ENCODE peak calls at places on chromosomes 5 and 9, in six cellular contexts. One of them, this sample, is unnamed.

GRCh38 chr5:140996055-140996454 is 29.8 kb downstream of the PCDHAC2 start:
- DNase-seq in A549: no peak
- DNase-seq in GM12878: no peak
- DNase-seq in endothelial cell of umbilical vein: no peak
- DNase-seq in HepG2: no peak
- DNase-seq in K562: no peak
- DNase-seq in this sample: no peak

GRCh38 chr9:87970602-87971001 is 3.7 kb downstream of the CDK20 start:
- DNase-seq in A549: no peak
- DNase-seq in GM12878: no peak
- DNase-seq in endothelial cell of umbilical vein: no peak
- DNase-seq in HepG2: no peak
- DNase-seq in K562: no peak
- DNase-seq in this sample: no peak

GRCh38 chr9:8365466-8366160 is 566.0 kb upstream of the DMAC1 start:
- DNase-seq in A549: no peak
- DNase-seq in GM12878: no peak
- DNase-seq in endothelial cell of umbilical vein: no peak
- DNase-seq in HepG2: no peak
- DNase-seq in K562: no peak
- DNase-seq in this sample: no peak

GRCh38 chr9:691825-692363 is 149.6 kb upstream of the DMRT1 start:
- DNase-seq in A549: no peak
- DNase-seq in GM12878: no peak
- DNase-seq in endothelial cell of umbilical vein: no peak
- DNase-seq in HepG2: no peak
- DNase-seq in K562: no peak
- DNase-seq in this sample: no peak

GRCh38 chr5:95080456-95080855 is 204.4 kb downstream of the MCTP1 start:
- DNase-seq in A549: no peak
- DNase-seq in GM12878: no peak
- DNase-seq in endothelial cell of umbilical vein: peak
- DNase-seq in HepG2: no peak
- DNase-seq in K562: no peak
- DNase-seq in this sample: no peak

GRCh38 chr9:76269789-76270188 is 124.4 kb downstream of the RFK start:
- DNase-seq in A549: no peak
- DNase-seq in GM12878: no peak
- DNase-seq in endothelial cell of umbilical vein: peak
- DNase-seq in HepG2: no peak
- DNase-seq in K562: no peak
- DNase-seq in this sample: no peak

GRCh38 chr9:95666096-95666784 is 149.5 kb upstream of the PTCH1 start:
- DNase-seq in A549: no peak
- DNase-seq in GM12878: no peak
- DNase-seq in endothelial cell of umbilical vein: no peak
- DNase-seq in HepG2: no peak
- DNase-seq in K562: no peak
- DNase-seq in this sample: no peak

GRCh38 chr5:107401470-107402085 is 269.2 kb downstream of the EFNA5 start:
- DNase-seq in A549: no peak
- DNase-seq in GM12878: no peak
- DNase-seq in endothelial cell of umbilical vein: no peak
- DNase-seq in HepG2: no peak
- DNase-seq in K562: no peak
- DNase-seq in this sample: no peak

GRCh38 chr5:168947212-168947868 is 353.6 kb downstream of the SLIT3 start:
- DNase-seq in A549: peak
- DNase-seq in GM12878: no peak
- DNase-seq in endothelial cell of umbilical vein: peak
- DNase-seq in HepG2: peak
- DNase-seq in K562: peak
- DNase-seq in this sample: peak

GRCh38 chr9:120464176-120464575 is 115.8 kb downstream of the CDK5RAP2 start:
- DNase-seq in A549: no peak
- DNase-seq in GM12878: no peak
- DNase-seq in endothelial cell of umbilical vein: no peak
- DNase-seq in HepG2: no peak
- DNase-seq in K562: no peak
- DNase-seq in this sample: no peak

GRCh38 chr9:83041771-83042170 is 21.2 kb downstream of the RASEF start:
- DNase-seq in A549: no peak
- DNase-seq in GM12878: no peak
- DNase-seq in endothelial cell of umbilical vein: no peak
- DNase-seq in HepG2: no peak
- DNase-seq in K562: no peak
- DNase-seq in this sample: no peak

GRCh38 chr9:135520916-135521607 is at the start of gene LCN1:
- DNase-seq in A549: no peak
- DNase-seq in GM12878: no peak
- DNase-seq in endothelial cell of umbilical vein: no peak
- DNase-seq in HepG2: no peak
- DNase-seq in K562: no peak
- DNase-seq in this sample: no peak

GRCh38 chr5:120463991-120464626 is at the start of gene PRR16:
- DNase-seq in A549: peak
- DNase-seq in GM12878: no peak
- DNase-seq in endothelial cell of umbilical vein: peak
- DNase-seq in HepG2: no peak
- DNase-seq in K562: peak
- DNase-seq in this sample: peak

GRCh38 chr5:180785151-180785781 is 17.3 kb downstream of the MGAT1 start:
- DNase-seq in A549: no peak
- DNase-seq in GM12878: no peak
- DNase-seq in endothelial cell of umbilical vein: peak
- DNase-seq in HepG2: peak
- DNase-seq in K562: no peak
- DNase-seq in this sample: no peak

GRCh38 chr5:160959804-160960203 is 107.8 kb upstream of the ATP10B start:
- DNase-seq in A549: no peak
- DNase-seq in GM12878: peak
- DNase-seq in endothelial cell of umbilical vein: no peak
- DNase-seq in HepG2: no peak
- DNase-seq in K562: no peak
- DNase-seq in this sample: no peak

GRCh38 chr5:126373621-126374416 is 49.4 kb upstream of the GRAMD2B start:
- DNase-seq in A549: no peak
- DNase-seq in GM12878: no peak
- DNase-seq in endothelial cell of umbilical vein: no peak
- DNase-seq in HepG2: no peak
- DNase-seq in K562: no peak
- DNase-seq in this sample: no peak

GRCh38 chr5:1955586-1955985 is 72.9 kb upstream of the IRX4 start:
- DNase-seq in A549: no peak
- DNase-seq in GM12878: no peak
- DNase-seq in endothelial cell of umbilical vein: no peak
- DNase-seq in HepG2: no peak
- DNase-seq in K562: no peak
- DNase-seq in this sample: no peak

GRCh38 chr5:172524573-172525021 is 70.3 kb upstream of the SH3PXD2B start:
- DNase-seq in A549: no peak
- DNase-seq in GM12878: no peak
- DNase-seq in endothelial cell of umbilical vein: no peak
- DNase-seq in HepG2: no peak
- DNase-seq in K562: no peak
- DNase-seq in this sample: no peak

GRCh38 chr5:2134543-2135299 is 252.0 kb upstream of the IRX4 start:
- DNase-seq in A549: no peak
- DNase-seq in GM12878: no peak
- DNase-seq in endothelial cell of umbilical vein: no peak
- DNase-seq in HepG2: peak
- DNase-seq in K562: no peak
- DNase-seq in this sample: no peak

GRCh38 chr5:53071738-53072137 is 37.8 kb downstream of the MOCS2 start:
- DNase-seq in A549: no peak
- DNase-seq in GM12878: no peak
- DNase-seq in endothelial cell of umbilical vein: no peak
- DNase-seq in HepG2: no peak
- DNase-seq in K562: no peak
- DNase-seq in this sample: no peak
- TF ChIP-seq MYC in A549: no peak
- TF ChIP-seq MYC in GM12878: no peak
- TF ChIP-seq MYC in endothelial cell of umbilical vein: no peak
- TF ChIP-seq MYC in HepG2: no peak
- TF ChIP-seq MYC in K562: no peak
- TF ChIP-seq MYC in this sample: no peak

DNA sequence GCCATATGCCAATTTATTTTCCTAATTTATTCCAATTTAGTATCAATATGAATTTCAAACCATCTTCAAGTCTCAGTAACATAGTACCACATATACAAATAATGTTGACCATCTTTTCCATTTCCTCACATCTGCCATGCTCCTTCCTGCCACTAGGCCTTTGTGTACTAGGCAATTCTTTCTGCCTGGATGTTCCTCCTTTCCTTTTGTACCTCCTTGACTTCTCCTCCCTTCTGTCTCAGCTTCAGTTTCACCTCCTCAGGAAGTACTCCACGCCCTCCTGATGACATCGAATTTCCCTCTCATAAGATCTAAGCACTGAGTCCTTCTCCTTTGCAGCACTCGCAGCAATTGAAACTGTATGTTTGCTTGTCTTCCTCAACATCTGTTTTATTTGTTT is 53.9 kb downstream of the MEF2C start:
- DNase-seq in A549: no peak
- DNase-seq in GM12878: no peak
- DNase-seq in endothelial cell of umbilical vein: peak
- DNase-seq in HepG2: no peak
- DNase-seq in K562: peak
- DNase-seq in this sample: peak
- TF ChIP-seq MAX in A549: no peak
- TF ChIP-seq MAX in GM12878: no peak
- TF ChIP-seq MAX in endothelial cell of umbilical vein: no peak
- TF ChIP-seq MAX in HepG2: no peak
- TF ChIP-seq MAX in K562: no peak
- TF ChIP-seq MAX in this sample: no peak

DNA sequence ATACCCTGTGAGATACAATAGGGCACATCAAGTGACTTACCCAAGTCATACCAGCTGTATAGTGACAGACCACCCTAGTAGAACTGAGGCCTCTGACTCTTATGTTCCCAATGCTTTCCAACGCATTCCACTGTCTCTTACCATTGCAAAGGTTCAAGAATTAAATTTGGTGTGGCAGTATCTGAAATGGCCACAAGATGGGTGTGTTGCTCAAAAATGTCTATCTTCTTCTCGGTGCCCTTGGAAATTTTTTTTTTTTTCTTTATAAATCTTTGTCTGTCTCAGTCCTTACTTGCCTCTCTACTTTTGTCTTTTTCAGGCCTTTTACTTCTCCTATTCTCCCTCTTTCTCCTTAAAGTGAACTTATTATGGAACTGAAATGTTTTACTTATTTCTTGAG is 48.4 kb downstream of the GPR21 start:
- DNase-seq in A549: peak
- DNase-seq in GM12878: peak
- DNase-seq in endothelial cell of umbilical vein: peak
- DNase-seq in HepG2: peak
- DNase-seq in K562: peak
- DNase-seq in this sample: peak
- TF ChIP-seq MYC in A549: no peak
- TF ChIP-seq MYC in GM12878: no peak
- TF ChIP-seq MYC in endothelial cell of umbilical vein: no peak
- TF ChIP-seq MYC in HepG2: no peak
- TF ChIP-seq MYC in K562: no peak
- TF ChIP-seq MYC in this sample: no peak

GRCh38 chr5:154677921-154678320 is 77.3 kb upstream of the LARP1 start:
- DNase-seq in A549: no peak
- DNase-seq in GM12878: no peak
- DNase-seq in endothelial cell of umbilical vein: no peak
- DNase-seq in HepG2: no peak
- DNase-seq in K562: peak
- DNase-seq in this sample: peak
- TF ChIP-seq MAX in A549: no peak
- TF ChIP-seq MAX in GM12878: no peak
- TF ChIP-seq MAX in endothelial cell of umbilical vein: no peak
- TF ChIP-seq MAX in HepG2: no peak
- TF ChIP-seq MAX in K562: no peak
- TF ChIP-seq MAX in this sample: no peak

GRCh38 chr5:10353241-10354047 is at the start of gene MARCHF6:
- DNase-seq in A549: peak
- DNase-seq in GM12878: peak
- DNase-seq in endothelial cell of umbilical vein: peak
- DNase-seq in HepG2: peak
- DNase-seq in K562: peak
- DNase-seq in this sample: peak

GRCh38 chr5:10351882-10352395 is 1.6 kb upstream of the MARCHF6 start:
- DNase-seq in A549: no peak
- DNase-seq in GM12878: no peak
- DNase-seq in endothelial cell of umbilical vein: no peak
- DNase-seq in HepG2: no peak
- DNase-seq in K562: no peak
- DNase-seq in this sample: no peak

GRCh38 chr5:10352404-10353240 is 873 bp upstream of the MARCHF6 start:
- DNase-seq in A549: no peak
- DNase-seq in GM12878: peak
- DNase-seq in endothelial cell of umbilical vein: no peak
- DNase-seq in HepG2: peak
- DNase-seq in K562: peak
- DNase-seq in this sample: peak

GRCh38 chr5:10354048-10354872 is 765 bp downstream of the MARCHF6 start:
- DNase-seq in A549: peak
- DNase-seq in GM12878: no peak
- DNase-seq in endothelial cell of umbilical vein: peak
- DNase-seq in HepG2: peak
- DNase-seq in K562: peak
- DNase-seq in this sample: peak

GRCh38 chr5:10351199-10351881 is 2.2 kb upstream of the MARCHF6 start:
- DNase-seq in A549: no peak
- DNase-seq in GM12878: no peak
- DNase-seq in endothelial cell of umbilical vein: peak
- DNase-seq in HepG2: peak
- DNase-seq in K562: peak
- DNase-seq in this sample: peak
- TF ChIP-seq MYC in A549: no peak
- TF ChIP-seq MYC in GM12878: no peak
- TF ChIP-seq MYC in endothelial cell of umbilical vein: no peak
- TF ChIP-seq MYC in HepG2: no peak
- TF ChIP-seq MYC in K562: no peak
- TF ChIP-seq MYC in this sample: no peak

GRCh38 chr9:92312887-92313623 is 12.1 kb downstream of the NOL8 start:
- DNase-seq in A549: no peak
- DNase-seq in GM12878: no peak
- DNase-seq in endothelial cell of umbilical vein: peak
- DNase-seq in HepG2: no peak
- DNase-seq in K562: no peak
- DNase-seq in this sample: no peak
- TF ChIP-seq MAX in A549: no peak
- TF ChIP-seq MAX in GM12878: no peak
- TF ChIP-seq MAX in endothelial cell of umbilical vein: no peak
- TF ChIP-seq MAX in HepG2: no peak
- TF ChIP-seq MAX in K562: no peak
- TF ChIP-seq MAX in this sample: no peak

GRCh38 chr5:607541-608285 is 4.4 kb upstream of the CEP72 start:
- DNase-seq in A549: no peak
- DNase-seq in GM12878: peak
- DNase-seq in endothelial cell of umbilical vein: no peak
- DNase-seq in HepG2: no peak
- DNase-seq in K562: no peak
- DNase-seq in this sample: peak
- TF ChIP-seq MYC in A549: no peak
- TF ChIP-seq MYC in GM12878: peak
- TF ChIP-seq MYC in endothelial cell of umbilical vein: no peak
- TF ChIP-seq MYC in HepG2: no peak
- TF ChIP-seq MYC in K562: no peak
- TF ChIP-seq MYC in this sample: no peak

GRCh38 chr5:60649288-60649917 is 50.6 kb downstream of the DEPDC1B start:
- DNase-seq in A549: peak
- DNase-seq in GM12878: peak
- DNase-seq in endothelial cell of umbilical vein: peak
- DNase-seq in HepG2: peak
- DNase-seq in K562: no peak
- DNase-seq in this sample: peak

GRCh38 chr5:60652206-60652605 is 47.8 kb downstream of the DEPDC1B start:
- DNase-seq in A549: peak
- DNase-seq in GM12878: no peak
- DNase-seq in endothelial cell of umbilical vein: peak
- DNase-seq in HepG2: no peak
- DNase-seq in K562: peak
- DNase-seq in this sample: peak
- TF ChIP-seq MAX in A549: no peak
- TF ChIP-seq MAX in GM12878: no peak
- TF ChIP-seq MAX in endothelial cell of umbilical vein: no peak
- TF ChIP-seq MAX in HepG2: no peak
- TF ChIP-seq MAX in K562: no peak
- TF ChIP-seq MAX in this sample: no peak

This sample was measured in NB4.